ENCODE peak calls at places on chromosomes 7 and 10, in eight cellular contexts. One of them, this sample, is unnamed.

GRCh38 chr7:150338166-150338829 is 3.1 kb downstream of the RARRES2 start:
- DNase-seq in stimulated activated CD4-positive, alpha-beta T cell treated with anti-CD3 and anti-CD28 coated beads, Interleukin-1b, Interleukin-23, amount 100 ng/mL, for 1 hour: no peak
- DNase-seq in type B pancreatic cell: no peak
- DNase-seq in NCI-H1694: no peak
- DNase-seq in keratinocyte: no peak
- DNase-seq in fibroblast of lung: no peak
- DNase-seq in MM.1S: no peak
- DNase-seq in mucosa of gallbladder: no peak
- DNase-seq in this sample: no peak

GRCh38 chr10:2137549-2138174 is 400.3 kb upstream of the ADARB2 start:
- DNase-seq in stimulated activated CD4-positive, alpha-beta T cell treated with anti-CD3 and anti-CD28 coated beads, Interleukin-1b, Interleukin-23, amount 100 ng/mL, for 1 hour: no peak
- DNase-seq in type B pancreatic cell: no peak
- DNase-seq in NCI-H1694: no peak
- DNase-seq in keratinocyte: no peak
- DNase-seq in fibroblast of lung: peak
- DNase-seq in MM.1S: no peak
- DNase-seq in mucosa of gallbladder: no peak
- DNase-seq in this sample: peak

GRCh38 chr10:84214612-84215235 is 10.6 kb downstream of the LRIT2 start:
- DNase-seq in stimulated activated CD4-positive, alpha-beta T cell treated with anti-CD3 and anti-CD28 coated beads, Interleukin-1b, Interleukin-23, amount 100 ng/mL, for 1 hour: no peak
- DNase-seq in type B pancreatic cell: no peak
- DNase-seq in NCI-H1694: peak
- DNase-seq in keratinocyte: no peak
- DNase-seq in fibroblast of lung: no peak
- DNase-seq in MM.1S: peak
- DNase-seq in mucosa of gallbladder: no peak
- DNase-seq in this sample: peak

GRCh38 chr7:83153419-83153818 is 9.3 kb downstream of the PCLO start:
- DNase-seq in stimulated activated CD4-positive, alpha-beta T cell treated with anti-CD3 and anti-CD28 coated beads, Interleukin-1b, Interleukin-23, amount 100 ng/mL, for 1 hour: no peak
- DNase-seq in type B pancreatic cell: no peak
- DNase-seq in NCI-H1694: no peak
- DNase-seq in keratinocyte: no peak
- DNase-seq in fibroblast of lung: no peak
- DNase-seq in MM.1S: no peak
- DNase-seq in mucosa of gallbladder: no peak
- DNase-seq in this sample: no peak

GRCh38 chr10:75070478-75071163 is 40.8 kb upstream of the SAMD8 start:
- DNase-seq in stimulated activated CD4-positive, alpha-beta T cell treated with anti-CD3 and anti-CD28 coated beads, Interleukin-1b, Interleukin-23, amount 100 ng/mL, for 1 hour: no peak
- DNase-seq in type B pancreatic cell: no peak
- DNase-seq in NCI-H1694: no peak
- DNase-seq in keratinocyte: no peak
- DNase-seq in fibroblast of lung: no peak
- DNase-seq in MM.1S: no peak
- DNase-seq in mucosa of gallbladder: no peak
- DNase-seq in this sample: no peak

GRCh38 chr7:134452991-134453473 is 5.9 kb downstream of the AKR1B1 start:
- DNase-seq in stimulated activated CD4-positive, alpha-beta T cell treated with anti-CD3 and anti-CD28 coated beads, Interleukin-1b, Interleukin-23, amount 100 ng/mL, for 1 hour: no peak
- DNase-seq in type B pancreatic cell: no peak
- DNase-seq in NCI-H1694: no peak
- DNase-seq in keratinocyte: no peak
- DNase-seq in fibroblast of lung: no peak
- DNase-seq in MM.1S: no peak
- DNase-seq in mucosa of gallbladder: no peak
- DNase-seq in this sample: no peak

GRCh38 chr7:80636709-80637108 is 1.7 kb upstream of the CD36 start:
- DNase-seq in stimulated activated CD4-positive, alpha-beta T cell treated with anti-CD3 and anti-CD28 coated beads, Interleukin-1b, Interleukin-23, amount 100 ng/mL, for 1 hour: no peak
- DNase-seq in type B pancreatic cell: no peak
- DNase-seq in NCI-H1694: no peak
- DNase-seq in keratinocyte: no peak
- DNase-seq in fibroblast of lung: no peak
- DNase-seq in MM.1S: no peak
- DNase-seq in mucosa of gallbladder: no peak
- DNase-seq in this sample: no peak

GRCh38 chr7:95324396-95324795 is at the start of gene PON1:
- DNase-seq in stimulated activated CD4-positive, alpha-beta T cell treated with anti-CD3 and anti-CD28 coated beads, Interleukin-1b, Interleukin-23, amount 100 ng/mL, for 1 hour: no peak
- DNase-seq in type B pancreatic cell: no peak
- DNase-seq in NCI-H1694: no peak
- DNase-seq in keratinocyte: no peak
- DNase-seq in fibroblast of lung: no peak
- DNase-seq in MM.1S: peak
- DNase-seq in mucosa of gallbladder: peak
- DNase-seq in this sample: no peak

GRCh38 chr10:5283305-5284158 is 81.2 kb upstream of the UCN3 start:
- DNase-seq in stimulated activated CD4-positive, alpha-beta T cell treated with anti-CD3 and anti-CD28 coated beads, Interleukin-1b, Interleukin-23, amount 100 ng/mL, for 1 hour: peak
- DNase-seq in type B pancreatic cell: no peak
- DNase-seq in NCI-H1694: peak
- DNase-seq in keratinocyte: no peak
- DNase-seq in fibroblast of lung: peak
- DNase-seq in MM.1S: peak
- DNase-seq in mucosa of gallbladder: peak
- DNase-seq in this sample: peak

GRCh38 chr7:50982626-50983025 is 199.9 kb upstream of the GRB10 start:
- DNase-seq in stimulated activated CD4-positive, alpha-beta T cell treated with anti-CD3 and anti-CD28 coated beads, Interleukin-1b, Interleukin-23, amount 100 ng/mL, for 1 hour: no peak
- DNase-seq in type B pancreatic cell: no peak
- DNase-seq in NCI-H1694: no peak
- DNase-seq in keratinocyte: no peak
- DNase-seq in fibroblast of lung: no peak
- DNase-seq in MM.1S: no peak
- DNase-seq in mucosa of gallbladder: no peak
- DNase-seq in this sample: no peak

GRCh38 chr7:1466524-1467271 is 7.4 kb upstream of the MICALL2 start:
- DNase-seq in stimulated activated CD4-positive, alpha-beta T cell treated with anti-CD3 and anti-CD28 coated beads, Interleukin-1b, Interleukin-23, amount 100 ng/mL, for 1 hour: no peak
- DNase-seq in type B pancreatic cell: no peak
- DNase-seq in NCI-H1694: no peak
- DNase-seq in keratinocyte: no peak
- DNase-seq in fibroblast of lung: peak
- DNase-seq in MM.1S: peak
- DNase-seq in mucosa of gallbladder: peak
- DNase-seq in this sample: no peak

GRCh38 chr7:2037301-2037804 is 195.4 kb downstream of the MAD1L1 start:
- DNase-seq in stimulated activated CD4-positive, alpha-beta T cell treated with anti-CD3 and anti-CD28 coated beads, Interleukin-1b, Interleukin-23, amount 100 ng/mL, for 1 hour: no peak
- DNase-seq in type B pancreatic cell: no peak
- DNase-seq in NCI-H1694: no peak
- DNase-seq in keratinocyte: no peak
- DNase-seq in fibroblast of lung: no peak
- DNase-seq in MM.1S: no peak
- DNase-seq in mucosa of gallbladder: no peak
- DNase-seq in this sample: no peak

GRCh38 chr10:21359202-21359601 is 166.3 kb downstream of the SKIDA1 start:
- DNase-seq in stimulated activated CD4-positive, alpha-beta T cell treated with anti-CD3 and anti-CD28 coated beads, Interleukin-1b, Interleukin-23, amount 100 ng/mL, for 1 hour: no peak
- DNase-seq in type B pancreatic cell: no peak
- DNase-seq in NCI-H1694: no peak
- DNase-seq in keratinocyte: no peak
- DNase-seq in fibroblast of lung: no peak
- DNase-seq in MM.1S: no peak
- DNase-seq in mucosa of gallbladder: no peak
- DNase-seq in this sample: no peak

GRCh38 chr10:76428541-76429330 is 997.3 kb downstream of the LRMDA start:
- DNase-seq in stimulated activated CD4-positive, alpha-beta T cell treated with anti-CD3 and anti-CD28 coated beads, Interleukin-1b, Interleukin-23, amount 100 ng/mL, for 1 hour: no peak
- DNase-seq in type B pancreatic cell: no peak
- DNase-seq in NCI-H1694: no peak
- DNase-seq in keratinocyte: no peak
- DNase-seq in fibroblast of lung: peak
- DNase-seq in MM.1S: no peak
- DNase-seq in mucosa of gallbladder: no peak
- DNase-seq in this sample: no peak

GRCh38 chr10:95450188-95450587 is 111.0 kb downstream of the SORBS1 start:
- DNase-seq in stimulated activated CD4-positive, alpha-beta T cell treated with anti-CD3 and anti-CD28 coated beads, Interleukin-1b, Interleukin-23, amount 100 ng/mL, for 1 hour: no peak
- DNase-seq in type B pancreatic cell: no peak
- DNase-seq in NCI-H1694: no peak
- DNase-seq in keratinocyte: no peak
- DNase-seq in fibroblast of lung: no peak
- DNase-seq in MM.1S: no peak
- DNase-seq in mucosa of gallbladder: no peak
- DNase-seq in this sample: no peak

GRCh38 chr7:130699686-130700085 is 13.3 kb upstream of the TSGA13 start:
- DNase-seq in stimulated activated CD4-positive, alpha-beta T cell treated with anti-CD3 and anti-CD28 coated beads, Interleukin-1b, Interleukin-23, amount 100 ng/mL, for 1 hour: no peak
- DNase-seq in type B pancreatic cell: no peak
- DNase-seq in NCI-H1694: no peak
- DNase-seq in keratinocyte: no peak
- DNase-seq in fibroblast of lung: no peak
- DNase-seq in MM.1S: no peak
- DNase-seq in mucosa of gallbladder: no peak
- DNase-seq in this sample: no peak

GRCh38 chr7:128082431-128082830 is 51.2 kb upstream of the LRRC4 start:
- DNase-seq in stimulated activated CD4-positive, alpha-beta T cell treated with anti-CD3 and anti-CD28 coated beads, Interleukin-1b, Interleukin-23, amount 100 ng/mL, for 1 hour: no peak
- DNase-seq in type B pancreatic cell: no peak
- DNase-seq in NCI-H1694: no peak
- DNase-seq in keratinocyte: no peak
- DNase-seq in fibroblast of lung: no peak
- DNase-seq in MM.1S: no peak
- DNase-seq in mucosa of gallbladder: no peak
- DNase-seq in this sample: no peak

GRCh38 chr10:69242844-69243212 is 22.7 kb downstream of the HKDC1 start:
- DNase-seq in stimulated activated CD4-positive, alpha-beta T cell treated with anti-CD3 and anti-CD28 coated beads, Interleukin-1b, Interleukin-23, amount 100 ng/mL, for 1 hour: no peak
- DNase-seq in type B pancreatic cell: no peak
- DNase-seq in NCI-H1694: no peak
- DNase-seq in keratinocyte: no peak
- DNase-seq in fibroblast of lung: peak
- DNase-seq in MM.1S: no peak
- DNase-seq in mucosa of gallbladder: no peak
- DNase-seq in this sample: no peak

GRCh38 chr7:145082366-145083240 is 246.8 kb upstream of the TPK1 start:
- DNase-seq in stimulated activated CD4-positive, alpha-beta T cell treated with anti-CD3 and anti-CD28 coated beads, Interleukin-1b, Interleukin-23, amount 100 ng/mL, for 1 hour: no peak
- DNase-seq in type B pancreatic cell: no peak
- DNase-seq in NCI-H1694: peak
- DNase-seq in keratinocyte: no peak
- DNase-seq in fibroblast of lung: no peak
- DNase-seq in MM.1S: peak
- DNase-seq in mucosa of gallbladder: no peak
- DNase-seq in this sample: peak

GRCh38 chr7:81175291-81175942 is 256.6 kb upstream of the SEMA3C start:
- DNase-seq in stimulated activated CD4-positive, alpha-beta T cell treated with anti-CD3 and anti-CD28 coated beads, Interleukin-1b, Interleukin-23, amount 100 ng/mL, for 1 hour: no peak
- DNase-seq in type B pancreatic cell: no peak
- DNase-seq in NCI-H1694: no peak
- DNase-seq in keratinocyte: no peak
- DNase-seq in fibroblast of lung: peak
- DNase-seq in MM.1S: no peak
- DNase-seq in mucosa of gallbladder: no peak
- DNase-seq in this sample: no peak

GRCh38 chr10:75530337-75530736 is 98.9 kb downstream of the LRMDA start:
- DNase-seq in stimulated activated CD4-positive, alpha-beta T cell treated with anti-CD3 and anti-CD28 coated beads, Interleukin-1b, Interleukin-23, amount 100 ng/mL, for 1 hour: no peak
- DNase-seq in type B pancreatic cell: no peak
- DNase-seq in NCI-H1694: no peak
- DNase-seq in keratinocyte: no peak
- DNase-seq in fibroblast of lung: peak
- DNase-seq in MM.1S: no peak
- DNase-seq in mucosa of gallbladder: no peak
- DNase-seq in this sample: no peak

GRCh38 chr7:151436446-151437162 is 3.3 kb downstream of the CRYGN start:
- DNase-seq in stimulated activated CD4-positive, alpha-beta T cell treated with anti-CD3 and anti-CD28 coated beads, Interleukin-1b, Interleukin-23, amount 100 ng/mL, for 1 hour: no peak
- DNase-seq in type B pancreatic cell: no peak
- DNase-seq in NCI-H1694: no peak
- DNase-seq in keratinocyte: no peak
- DNase-seq in fibroblast of lung: no peak
- DNase-seq in MM.1S: no peak
- DNase-seq in mucosa of gallbladder: peak
- DNase-seq in this sample: no peak

GRCh38 chr10:130017010-130017630 is 53.0 kb upstream of the EBF3 start:
- DNase-seq in stimulated activated CD4-positive, alpha-beta T cell treated with anti-CD3 and anti-CD28 coated beads, Interleukin-1b, Interleukin-23, amount 100 ng/mL, for 1 hour: no peak
- DNase-seq in type B pancreatic cell: no peak
- DNase-seq in NCI-H1694: no peak
- DNase-seq in keratinocyte: no peak
- DNase-seq in fibroblast of lung: no peak
- DNase-seq in MM.1S: no peak
- DNase-seq in mucosa of gallbladder: no peak
- DNase-seq in this sample: no peak

GRCh38 chr7:80711521-80711920 is 73.1 kb downstream of the CD36 start:
- DNase-seq in stimulated activated CD4-positive, alpha-beta T cell treated with anti-CD3 and anti-CD28 coated beads, Interleukin-1b, Interleukin-23, amount 100 ng/mL, for 1 hour: no peak
- DNase-seq in type B pancreatic cell: no peak
- DNase-seq in NCI-H1694: no peak
- DNase-seq in keratinocyte: no peak
- DNase-seq in fibroblast of lung: peak
- DNase-seq in MM.1S: no peak
- DNase-seq in mucosa of gallbladder: no peak
- DNase-seq in this sample: no peak

GRCh38 chr10:59284111-59284975 is 78.0 kb downstream of the FAM13C start:
- DNase-seq in stimulated activated CD4-positive, alpha-beta T cell treated with anti-CD3 and anti-CD28 coated beads, Interleukin-1b, Interleukin-23, amount 100 ng/mL, for 1 hour: no peak
- DNase-seq in type B pancreatic cell: no peak
- DNase-seq in NCI-H1694: no peak
- DNase-seq in keratinocyte: no peak
- DNase-seq in fibroblast of lung: peak
- DNase-seq in MM.1S: no peak
- DNase-seq in mucosa of gallbladder: no peak
- DNase-seq in this sample: no peak

This sample was measured in GM20000.